ENCODE peak calls at places on chromosomes 13 and 19, in eight cellular contexts. G is progenitor cell of endocrine pancreas; Y is skeletal muscle cell; V is hepatic stellate cell; M is CD4-positive, CD25-positive, alpha-beta regulatory T cell; I is choroid plexus epithelial cell; C is heart right ventricle; N is RKO. T is an unnamed sample.

GRCh38 chr19:49256691-49257090 is 68.3 kb downstream of the SLC6A16 start:
- DNase-seq in G (no peak), Y (no peak), V (no peak), M (no peak), I (no peak), C (no peak), N (no peak), T (no peak)

GRCh38 chr19:41373993-41374392 is 2.3 kb upstream of the TMEM91 start:
- DNase-seq in G (no peak), Y (peak), V (peak), M (no peak), I (peak), C (peak), N (no peak), T (no peak)

GRCh38 chr13:46134494-46134893 is 29.7 kb upstream of the CPB2 start:
- DNase-seq in G (no peak), Y (no peak), V (no peak), M (no peak), I (no peak), C (no peak), N (no peak), T (no peak)

GRCh38 chr19:33860691-33861090 is 64.0 kb downstream of the KCTD15 start:
- DNase-seq in G (no peak), Y (no peak), V (no peak), M (no peak), I (no peak), C (no peak), N (no peak), T (no peak)

GRCh38 chr13:98524391-98524790 is 52.5 kb downstream of the STK24 start:
- DNase-seq in G (no peak), Y (no peak), V (no peak), M (no peak), I (peak), C (no peak), N (no peak), T (no peak)

GRCh38 chr13:84524586-84524985 is 642.3 kb upstream of the SLITRK1 start:
- DNase-seq in G (no peak), Y (no peak), V (no peak), M (no peak), I (no peak), C (no peak), N (no peak), T (no peak)

GRCh38 chr19:1975081-1975480 is 34.1 kb downstream of the CSNK1G2 start:
- DNase-seq in G (no peak), Y (no peak), V (no peak), M (no peak), I (no peak), C (no peak), N (no peak), T (no peak)

GRCh38 chr19:4531562-4532165 is 3.4 kb downstream of the PLIN5 start:
- DNase-seq in G (no peak), Y (no peak), V (no peak), M (no peak), I (no peak), C (no peak), N (no peak), T (no peak)

GRCh38 chr13:29908917-29909755 is 58.7 kb upstream of the UBL3 start:
- DNase-seq in G (no peak), Y (no peak), V (no peak), M (no peak), I (no peak), C (no peak), N (no peak), T (no peak)

GRCh38 chr19:30696514-30696913 is 324.3 kb downstream of the ZNF536 start:
- DNase-seq in G (peak), Y (no peak), V (peak), M (peak), I (peak), C (no peak), N (peak), T (peak)

GRCh38 chr19:39446365-39447084 is 1.1 kb downstream of the SUPT5H start:
- DNase-seq in G (no peak), Y (no peak), V (no peak), M (no peak), I (no peak), C (no peak), N (peak), T (no peak)

GRCh38 chr13:43232866-43233265 is 209.5 kb downstream of the DNAJC15 start:
- DNase-seq in G (no peak), Y (peak), V (no peak), M (no peak), I (peak), C (no peak), N (no peak), T (no peak)

GRCh38 chr19:35055715-35056179 is 14.2 kb downstream of the HPN start:
- DNase-seq in G (no peak), Y (no peak), V (no peak), M (no peak), I (no peak), C (no peak), N (no peak), T (peak)

GRCh38 chr13:94525781-94526180 is 46.3 kb upstream of the DCT start:
- DNase-seq in G (no peak), Y (no peak), V (no peak), M (no peak), I (no peak), C (no peak), N (no peak), T (no peak)

GRCh38 chr13:97307882-97308624 is 85.9 kb downstream of the MBNL2 start:
- DNase-seq in G (no peak), Y (no peak), V (no peak), M (no peak), I (peak), C (peak), N (no peak), T (no peak)

GRCh38 chr13:107284168-107284567 is 716.2 kb upstream of the ARGLU1 start:
- DNase-seq in G (no peak), Y (no peak), V (no peak), M (no peak), I (peak), C (no peak), N (no peak), T (no peak)

GRCh38 chr13:44648392-44649117 is 72.4 kb upstream of the TSC22D1 start:
- DNase-seq in G (no peak), Y (no peak), V (no peak), M (peak), I (peak), C (no peak), N (peak), T (no peak)

GRCh38 chr13:79593611-79594275 is 112.8 kb downstream of the NDFIP2 start:
- DNase-seq in G (no peak), Y (peak), V (no peak), M (no peak), I (peak), C (no peak), N (peak), T (no peak)

GRCh38 chr13:98405107-98405571 is 171.8 kb downstream of the STK24 start:
- DNase-seq in G (no peak), Y (no peak), V (no peak), M (no peak), I (peak), C (no peak), N (no peak), T (peak)

GRCh38 chr19:10105241-10106099 is 692 bp upstream of the PPAN start:
- DNase-seq in G (no peak), Y (no peak), V (no peak), M (no peak), I (no peak), C (no peak), N (no peak), T (no peak)

GRCh38 chr19:40365613-40366401 is 17.3 kb downstream of the PLD3 start:
- DNase-seq in G (peak), Y (peak), V (peak), M (no peak), I (peak), C (peak), N (no peak), T (peak)

GRCh38 chr19:6719540-6719861 is 949 bp downstream of the C3 start:
- DNase-seq in G (no peak), Y (no peak), V (no peak), M (no peak), I (no peak), C (no peak), N (no peak), T (no peak)

GRCh38 chr19:2337329-2337707 is 8.8 kb downstream of the SPPL2B start:
- DNase-seq in G (no peak), Y (peak), V (no peak), M (no peak), I (peak), C (no peak), N (no peak), T (peak)

GRCh38 chr19:18373892-18374629 is 11.9 kb upstream of the GDF15 start:
- DNase-seq in G (peak), Y (peak), V (peak), M (peak), I (peak), C (peak), N (peak), T (peak)

GRCh38 chr13:24023073-24023472 is 125.8 kb upstream of the C1QTNF9B start:
- DNase-seq in G (no peak), Y (no peak), V (no peak), M (no peak), I (no peak), C (no peak), N (no peak), T (no peak)

GRCh38 chr13:60811581-60811980 is 414.6 kb downstream of the TDRD3 start:
- DNase-seq in G (no peak), Y (no peak), V (no peak), M (no peak), I (no peak), C (no peak), N (no peak), T (no peak)

GRCh38 chr13:65964672-65965071 is 1265.5 kb downstream of the PCDH9 start:
- DNase-seq in G (no peak), Y (no peak), V (no peak), M (no peak), I (no peak), C (no peak), N (peak), T (no peak)

GRCh38 chr19:32397736-32398135 is 7.8 kb upstream of the DPY19L3 start:
- DNase-seq in G (no peak), Y (peak), V (peak), M (no peak), I (peak), C (no peak), N (no peak), T (no peak)

GRCh38 chr13:47277774-47278173 is 380.9 kb upstream of the HTR2A start:
- DNase-seq in G (no peak), Y (no peak), V (no peak), M (no peak), I (peak), C (no peak), N (no peak), T (no peak)

GRCh38 chr19:5547881-5548280 is 19.9 kb downstream of the TINCR start:
- DNase-seq in G (no peak), Y (no peak), V (peak), M (no peak), I (peak), C (no peak), N (peak), T (peak)

GRCh38 chr19:1068111-1069001 is 1.4 kb downstream of the ARHGAP45 start:
- DNase-seq in G (no peak), Y (no peak), V (no peak), M (peak), I (no peak), C (peak), N (no peak), T (no peak)

GRCh38 chr19:17337675-17338439 is 504 bp downstream of the GTPBP3 start:
- DNase-seq in G (no peak), Y (no peak), V (no peak), M (no peak), I (no peak), C (no peak), N (peak), T (peak)

GRCh38 chr13:23378009-23378632 is 55.4 kb downstream of the SACS start:
- DNase-seq in G (no peak), Y (peak), V (peak), M (peak), I (peak), C (peak), N (peak), T (no peak)

GRCh38 chr13:46569471-46569870 is 16.5 kb downstream of the LRCH1 start:
- DNase-seq in G (no peak), Y (no peak), V (no peak), M (no peak), I (no peak), C (no peak), N (no peak), T (no peak)

GRCh38 chr19:17441241-17442135 is 7.0 kb downstream of the TMEM221 start:
- DNase-seq in G (no peak), Y (no peak), V (no peak), M (peak), I (peak), C (no peak), N (peak), T (no peak)

GRCh38 chr19:5805465-5806132 is 732 bp downstream of the NRTN start:
- DNase-seq in G (peak), Y (no peak), V (peak), M (peak), I (peak), C (peak), N (peak), T (peak)